ENCODE peak calls at places on chromosomes 16 and 17, in eight cellular contexts. One of them, this sample, is unnamed.

GRCh38 chr16:25212636-25213035 is 4.1 kb upstream of the AQP8 start:
- DNase-seq in iPS DF 6.9: no peak
- DNase-seq in left lung: no peak
- DNase-seq in H9: no peak
- DNase-seq in effector memory CD4-positive, alpha-beta T cell: no peak
- DNase-seq in mesenchymal stem cell: no peak
- DNase-seq in GM23248: no peak
- DNase-seq in right lobe of liver: no peak
- DNase-seq in this sample: no peak

GRCh38 chr16:85612801-85613608 is at the start of gene GSE1:
- DNase-seq in iPS DF 6.9: peak; percentile 73
- DNase-seq in effector memory CD4-positive, alpha-beta T cell: peak; percentile 43
- DNase-seq in right lobe of liver: peak; percentile 99
- DNase-seq in mesenchymal stem cell: peak; percentile 84
- DNase-seq in left lung: peak; percentile 95
- DNase-seq in H9: peak; percentile 97
- DNase-seq in GM23248: peak; percentile 92
- DNase-seq in this sample: peak; percentile 91

GRCh38 chr16:19601083-19601976 is 45.8 kb downstream of the VPS35L start:
- DNase-seq in effector memory CD4-positive, alpha-beta T cell: no peak
- DNase-seq in right lobe of liver: no peak
- DNase-seq in GM23248: peak; percentile 64
- DNase-seq in H9: no peak
- DNase-seq in iPS DF 6.9: peak; percentile 9
- DNase-seq in mesenchymal stem cell: peak; percentile 47
- DNase-seq in left lung: no peak
- DNase-seq in this sample: peak; percentile 9

GRCh38 chr17:27593857-27594255 is 37.1 kb upstream of the LGALS9 start:
- DNase-seq in left lung: no peak
- DNase-seq in effector memory CD4-positive, alpha-beta T cell: no peak
- DNase-seq in mesenchymal stem cell: no peak
- DNase-seq in H9: no peak
- DNase-seq in right lobe of liver: no peak
- DNase-seq in GM23248: no peak
- DNase-seq in iPS DF 6.9: no peak
- DNase-seq in this sample: no peak

GRCh38 chr17:32256695-32257013 is 9.0 kb upstream of the RHBDL3 start:
- DNase-seq in H9: no peak
- DNase-seq in left lung: no peak
- DNase-seq in right lobe of liver: no peak
- DNase-seq in GM23248: no peak
- DNase-seq in mesenchymal stem cell: no peak
- DNase-seq in effector memory CD4-positive, alpha-beta T cell: no peak
- DNase-seq in iPS DF 6.9: no peak
- DNase-seq in this sample: no peak

GRCh38 chr17:12603566-12603965 is 62.1 kb upstream of the MYOCD start:
- DNase-seq in left lung: no peak
- DNase-seq in effector memory CD4-positive, alpha-beta T cell: no peak
- DNase-seq in H9: no peak
- DNase-seq in right lobe of liver: no peak
- DNase-seq in iPS DF 6.9: no peak
- DNase-seq in GM23248: no peak
- DNase-seq in mesenchymal stem cell: no peak
- DNase-seq in this sample: no peak

GRCh38 chr17:39622380-39623006 is 4.3 kb upstream of the PPP1R1B start:
- DNase-seq in iPS DF 6.9: no peak
- DNase-seq in mesenchymal stem cell: no peak
- DNase-seq in GM23248: peak; percentile 48
- DNase-seq in effector memory CD4-positive, alpha-beta T cell: peak; percentile 16
- DNase-seq in right lobe of liver: no peak
- DNase-seq in H9: peak; percentile 35
- DNase-seq in left lung: no peak
- DNase-seq in this sample: no peak

GRCh38 chr17:15436399-15437369 is 30.7 kb downstream of the CDRT4 start:
- DNase-seq in mesenchymal stem cell: peak; percentile 23
- DNase-seq in iPS DF 6.9: peak; percentile 9
- DNase-seq in left lung: no peak
- DNase-seq in H9: peak; percentile 59
- DNase-seq in effector memory CD4-positive, alpha-beta T cell: no peak
- DNase-seq in right lobe of liver: peak; percentile 83
- DNase-seq in GM23248: peak; percentile 37
- DNase-seq in this sample: peak; percentile 51

GRCh38 chr16:84738255-84739038 is 38.6 kb downstream of the USP10 start:
- DNase-seq in H9: peak; percentile 79
- DNase-seq in GM23248: peak; percentile 78
- DNase-seq in iPS DF 6.9: peak; percentile 70
- DNase-seq in mesenchymal stem cell: peak; percentile 87
- DNase-seq in left lung: peak; percentile 73
- DNase-seq in effector memory CD4-positive, alpha-beta T cell: peak; percentile 61
- DNase-seq in right lobe of liver: peak; percentile 70
- DNase-seq in this sample: peak; percentile 61

GRCh38 chr17:67503184-67503583 is 126.1 kb downstream of the PITPNC1 start:
- DNase-seq in effector memory CD4-positive, alpha-beta T cell: no peak
- DNase-seq in right lobe of liver: no peak
- DNase-seq in mesenchymal stem cell: no peak
- DNase-seq in iPS DF 6.9: no peak
- DNase-seq in GM23248: peak; percentile 62
- DNase-seq in H9: peak; percentile 22
- DNase-seq in left lung: no peak
- DNase-seq in this sample: no peak

GRCh38 chr17:57488856-57489255 is 232.5 kb downstream of the MSI2 start:
- DNase-seq in iPS DF 6.9: no peak
- DNase-seq in right lobe of liver: no peak
- DNase-seq in GM23248: no peak
- DNase-seq in mesenchymal stem cell: no peak
- DNase-seq in left lung: no peak
- DNase-seq in H9: no peak
- DNase-seq in effector memory CD4-positive, alpha-beta T cell: no peak
- DNase-seq in this sample: no peak

GRCh38 chr17:48184721-48185120 is 77.2 kb downstream of the SNX11 start:
- DNase-seq in left lung: no peak
- DNase-seq in iPS DF 6.9: no peak
- DNase-seq in right lobe of liver: no peak
- DNase-seq in H9: no peak
- DNase-seq in effector memory CD4-positive, alpha-beta T cell: no peak
- DNase-seq in GM23248: no peak
- DNase-seq in mesenchymal stem cell: no peak
- DNase-seq in this sample: no peak

GRCh38 chr16:20263138-20263855 is 64.0 kb downstream of the GP2 start:
- DNase-seq in H9: no peak
- DNase-seq in iPS DF 6.9: no peak
- DNase-seq in GM23248: no peak
- DNase-seq in right lobe of liver: no peak
- DNase-seq in left lung: no peak
- DNase-seq in effector memory CD4-positive, alpha-beta T cell: no peak
- DNase-seq in mesenchymal stem cell: no peak
- DNase-seq in this sample: no peak

GRCh38 chr16:85605051-85605911 is 7.8 kb upstream of the GSE1 start:
- DNase-seq in iPS DF 6.9: no peak
- DNase-seq in effector memory CD4-positive, alpha-beta T cell: no peak
- DNase-seq in right lobe of liver: no peak
- DNase-seq in GM23248: no peak
- DNase-seq in mesenchymal stem cell: no peak
- DNase-seq in left lung: no peak
- DNase-seq in H9: no peak
- DNase-seq in this sample: no peak

GRCh38 chr16:58098207-58099096 is 30.7 kb downstream of the CFAP20 start:
- DNase-seq in mesenchymal stem cell: no peak
- DNase-seq in left lung: no peak
- DNase-seq in effector memory CD4-positive, alpha-beta T cell: no peak
- DNase-seq in H9: no peak
- DNase-seq in right lobe of liver: peak; percentile 38
- DNase-seq in iPS DF 6.9: no peak
- DNase-seq in GM23248: peak; percentile 87
- DNase-seq in this sample: no peak

GRCh38 chr16:31354394-31355291 is at the start of gene ITGAX:
- DNase-seq in GM23248: peak; percentile 46
- DNase-seq in effector memory CD4-positive, alpha-beta T cell: no peak
- DNase-seq in mesenchymal stem cell: no peak
- DNase-seq in right lobe of liver: peak; percentile 76
- DNase-seq in H9: peak; percentile 45
- DNase-seq in left lung: peak; percentile 90
- DNase-seq in iPS DF 6.9: no peak
- DNase-seq in this sample: no peak

GRCh38 chr16:56774009-56774408 is 44.1 kb downstream of the NUP93 start:
- DNase-seq in right lobe of liver: no peak
- DNase-seq in effector memory CD4-positive, alpha-beta T cell: no peak
- DNase-seq in iPS DF 6.9: no peak
- DNase-seq in GM23248: no peak
- DNase-seq in H9: no peak
- DNase-seq in left lung: no peak
- DNase-seq in mesenchymal stem cell: no peak
- DNase-seq in this sample: no peak

GRCh38 chr17:52027081-52027480 is 131.4 kb downstream of the CA10 start:
- DNase-seq in effector memory CD4-positive, alpha-beta T cell: no peak
- DNase-seq in iPS DF 6.9: no peak
- DNase-seq in left lung: no peak
- DNase-seq in right lobe of liver: no peak
- DNase-seq in H9: peak; percentile 60
- DNase-seq in mesenchymal stem cell: no peak
- DNase-seq in GM23248: no peak
- DNase-seq in this sample: no peak
- H3K27ac ChIP-seq in effector memory CD4-positive, alpha-beta T cell: no peak overlapping the region
- H3K27ac ChIP-seq in iPS DF 6.9: no peak overlapping the region
- H3K27ac ChIP-seq in left lung: no peak overlapping the region
- H3K27ac ChIP-seq in right lobe of liver: no peak overlapping the region
- H3K27ac ChIP-seq in H9: no peak overlapping the region
- H3K27ac ChIP-seq in mesenchymal stem cell: peak overlapping the region; percentile 28
- H3K27ac ChIP-seq in GM23248: no peak overlapping the region
- H3K27ac ChIP-seq in this sample: no peak overlapping the region

DNA sequence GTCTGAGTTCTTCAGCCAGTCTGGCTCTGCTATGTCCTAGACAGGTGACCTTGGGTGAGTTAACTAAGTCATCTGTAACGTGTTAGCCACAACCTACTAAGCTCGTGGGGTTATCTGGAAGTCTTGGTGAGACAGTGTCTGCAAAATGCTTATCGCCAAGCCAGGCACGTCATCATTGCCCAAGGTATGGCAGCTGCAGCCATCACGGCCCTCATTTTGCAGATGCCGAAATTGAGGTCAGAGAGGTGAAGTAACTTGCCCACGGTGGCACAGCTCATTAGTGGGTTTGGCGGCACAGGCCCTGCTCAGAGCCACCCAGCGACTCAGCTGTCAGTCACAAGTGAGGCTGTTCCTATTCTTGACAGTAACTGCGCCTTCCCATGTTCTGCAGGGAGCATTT is 79.8 kb downstream of the CMIP start:
- DNase-seq in iPS DF 6.9: no peak
- DNase-seq in GM23248: no peak
- DNase-seq in left lung: no peak
- DNase-seq in right lobe of liver: peak; percentile 38
- DNase-seq in mesenchymal stem cell: no peak
- DNase-seq in H9: no peak
- DNase-seq in effector memory CD4-positive, alpha-beta T cell: peak; percentile 68
- DNase-seq in this sample: no peak
- H3K27ac ChIP-seq in iPS DF 6.9: no peak overlapping the region
- H3K27ac ChIP-seq in GM23248: no peak overlapping the region
- H3K27ac ChIP-seq in left lung: no peak overlapping the region
- H3K27ac ChIP-seq in right lobe of liver: no peak overlapping the region
- H3K27ac ChIP-seq in mesenchymal stem cell: no peak overlapping the region
- H3K27ac ChIP-seq in H9: no peak overlapping the region
- H3K27ac ChIP-seq in effector memory CD4-positive, alpha-beta T cell: peak overlapping the region; percentile 56
- H3K27ac ChIP-seq in this sample: no peak overlapping the region

GRCh38 chr16:2736476-2737237 is 15.8 kb upstream of the SRRM2 start:
- DNase-seq in H9: no peak
- DNase-seq in left lung: no peak
- DNase-seq in iPS DF 6.9: no peak
- DNase-seq in GM23248: no peak
- DNase-seq in mesenchymal stem cell: no peak
- DNase-seq in effector memory CD4-positive, alpha-beta T cell: no peak
- DNase-seq in right lobe of liver: peak; percentile 31
- DNase-seq in this sample: no peak

GRCh38 chr16:2738615-2739014 is 13.8 kb upstream of the SRRM2 start:
- DNase-seq in GM23248: no peak
- DNase-seq in H9: no peak
- DNase-seq in effector memory CD4-positive, alpha-beta T cell: no peak
- DNase-seq in right lobe of liver: peak; percentile 45
- DNase-seq in left lung: no peak
- DNase-seq in iPS DF 6.9: no peak
- DNase-seq in mesenchymal stem cell: no peak
- DNase-seq in this sample: no peak

GRCh38 chr16:2737238-2737605 is 15.2 kb upstream of the SRRM2 start:
- DNase-seq in right lobe of liver: peak; percentile 32
- DNase-seq in GM23248: no peak
- DNase-seq in effector memory CD4-positive, alpha-beta T cell: no peak
- DNase-seq in iPS DF 6.9: no peak
- DNase-seq in left lung: no peak
- DNase-seq in mesenchymal stem cell: no peak
- DNase-seq in H9: no peak
- DNase-seq in this sample: no peak

GRCh38 chr16:2739555-2740435 is 12.6 kb upstream of the SRRM2 start:
- DNase-seq in GM23248: no peak
- DNase-seq in left lung: no peak
- DNase-seq in H9: no peak
- DNase-seq in mesenchymal stem cell: no peak
- DNase-seq in effector memory CD4-positive, alpha-beta T cell: no peak
- DNase-seq in right lobe of liver: peak; percentile 36
- DNase-seq in iPS DF 6.9: no peak
- DNase-seq in this sample: no peak

GRCh38 chr16:2737895-2738418 is 14.5 kb upstream of the SRRM2 start:
- DNase-seq in right lobe of liver: peak; percentile 30
- DNase-seq in mesenchymal stem cell: no peak
- DNase-seq in GM23248: no peak
- DNase-seq in iPS DF 6.9: no peak
- DNase-seq in effector memory CD4-positive, alpha-beta T cell: no peak
- DNase-seq in H9: no peak
- DNase-seq in left lung: no peak
- DNase-seq in this sample: no peak
- H3K27ac ChIP-seq in right lobe of liver: no peak overlapping the region
- H3K27ac ChIP-seq in mesenchymal stem cell: no peak overlapping the region
- H3K27ac ChIP-seq in GM23248: no peak overlapping the region
- H3K27ac ChIP-seq in iPS DF 6.9: no peak overlapping the region
- H3K27ac ChIP-seq in effector memory CD4-positive, alpha-beta T cell: no peak overlapping the region
- H3K27ac ChIP-seq in H9: no peak overlapping the region
- H3K27ac ChIP-seq in left lung: no peak overlapping the region
- H3K27ac ChIP-seq in this sample: no peak overlapping the region

DNA sequence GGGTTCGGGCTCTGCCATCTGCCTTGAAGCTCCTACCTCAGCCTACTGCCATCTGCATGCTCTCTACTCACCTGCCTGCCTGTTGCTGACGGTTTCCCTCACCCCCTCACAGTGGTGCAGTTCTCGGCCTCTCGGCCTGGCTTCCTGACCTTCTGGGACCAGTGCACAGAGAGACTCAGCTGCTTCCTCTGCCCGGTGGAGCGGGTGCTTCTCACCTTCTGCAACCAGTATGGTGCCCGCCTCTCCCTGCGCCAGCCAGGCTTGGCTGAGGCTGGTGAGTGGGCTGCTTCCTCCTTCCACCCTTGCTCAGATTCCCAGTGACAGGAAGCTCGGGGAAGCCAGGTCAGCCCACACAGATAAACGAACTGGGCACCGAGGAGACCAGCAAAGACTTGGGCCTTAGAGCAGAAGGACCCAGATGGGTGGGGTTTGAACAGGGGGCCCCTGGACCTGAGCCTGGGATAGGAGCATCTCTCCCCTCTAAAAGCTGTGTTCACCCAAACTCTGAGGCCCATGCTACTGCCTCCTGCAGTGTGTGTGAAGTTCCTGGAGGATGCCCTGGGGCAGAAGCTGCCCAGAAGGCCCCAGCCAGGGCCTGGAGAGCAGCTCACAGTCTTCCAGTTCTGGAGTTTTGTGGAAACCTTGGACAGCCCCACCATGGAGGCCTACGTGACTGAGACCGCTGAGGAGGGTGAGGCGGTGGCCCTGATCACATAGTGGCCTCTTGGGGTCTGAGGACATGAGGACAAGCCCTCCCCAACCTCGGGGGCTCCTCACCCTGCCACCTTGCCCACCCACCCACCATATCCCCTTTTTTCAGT is 16.4 kb downstream of the RIPOR1 start:
- DNase-seq in H9: no peak
- DNase-seq in effector memory CD4-positive, alpha-beta T cell: no peak
- DNase-seq in mesenchymal stem cell: no peak
- DNase-seq in right lobe of liver: peak; percentile 34
- DNase-seq in left lung: no peak
- DNase-seq in GM23248: no peak
- DNase-seq in iPS DF 6.9: no peak
- DNase-seq in this sample: no peak
- H3K27ac ChIP-seq in H9: no peak overlapping the region
- H3K27ac ChIP-seq in effector memory CD4-positive, alpha-beta T cell: no peak overlapping the region
- H3K27ac ChIP-seq in mesenchymal stem cell: no peak overlapping the region
- H3K27ac ChIP-seq in right lobe of liver: no peak overlapping the region
- H3K27ac ChIP-seq in left lung: no peak overlapping the region
- H3K27ac ChIP-seq in GM23248: no peak overlapping the region
- H3K27ac ChIP-seq in iPS DF 6.9: no peak overlapping the region
- H3K27ac ChIP-seq in this sample: no peak overlapping the region

This sample was measured in WERI-Rb-1.